ENCODE peak calls at places on chromosomes 4 and X, in seven cellular contexts. G, T, E, A, N, H and F are unnamed samples.

GRCh38 chr4:121034010-121034409 is 38.3 kb downstream of the NDNF start:
- DNase-seq in G (no peak), T (no peak), E (no peak), A (no peak), N (no peak), H (no peak), F (no peak)

GRCh38 chr4:75633846-75634245 is 3.5 kb upstream of the CDKL2 start:
- DNase-seq in G (no peak), T (no peak), E (no peak), A (no peak), N (no peak), H (no peak), F (no peak)

GRCh38 chr4:116400480-116400879 is 684.9 kb downstream of the TRAM1L1 start:
- DNase-seq in G (no peak), T (no peak), E (no peak), A (peak; percentile 15), N (no peak), H (no peak), F (no peak)

GRCh38 chrX:11474576-11474975 is 181.4 kb downstream of the AMELX start:
- DNase-seq in G (no peak), T (no peak), E (no peak), A (no peak), N (no peak), H (no peak), F (no peak)

GRCh38 chrX:56782362-56782761 is 53.3 kb downstream of the NBDY start:
- DNase-seq in G (no peak), T (no peak), E (no peak), A (no peak), N (no peak), H (no peak), F (no peak)

GRCh38 chrX:18194688-18195087 is 26.0 kb downstream of the BEND2 start:
- DNase-seq in G (no peak), T (no peak), E (no peak), A (no peak), N (no peak), H (no peak), F (no peak)

GRCh38 chr4:1475277-1476139 is 69.3 kb upstream of the NKX1-1 start:
- DNase-seq in G (no peak), T (no peak), E (no peak), A (no peak), N (peak; percentile 9), H (no peak), F (no peak)

GRCh38 chr4:150493846-150494245 is 88.1 kb upstream of the MAB21L2 start:
- DNase-seq in G (no peak), T (no peak), E (no peak), A (no peak), N (no peak), H (no peak), F (no peak)

GRCh38 chr4:124167602-124168001 is 544.9 kb downstream of the ANKRD50 start:
- DNase-seq in G (no peak), T (no peak), E (no peak), A (no peak), N (no peak), H (no peak), F (no peak)

GRCh38 chrX:14943963-14944362 is 70.7 kb downstream of the MOSPD2 start:
- DNase-seq in G (no peak), T (no peak), E (no peak), A (no peak), N (no peak), H (no peak), F (no peak)

GRCh38 chr4:185512516-185512915 is 22.8 kb downstream of the PDLIM3 start:
- DNase-seq in G (no peak), T (no peak), E (no peak), A (no peak), N (no peak), H (no peak), F (no peak)

GRCh38 chrX:129665916-129666644 is 11.3 kb upstream of the APLN start:
- DNase-seq in G (no peak), T (no peak), E (no peak), A (peak; percentile 26), N (no peak), H (no peak), F (peak; percentile 49)

GRCh38 chr4:101556845-101557244 is 209.5 kb upstream of the PPP3CA start:
- DNase-seq in G (no peak), T (no peak), E (no peak), A (no peak), N (no peak), H (no peak), F (no peak)

GRCh38 chrX:107526141-107526540 is 76.7 kb downstream of the FRMPD3 start:
- DNase-seq in G (no peak), T (no peak), E (no peak), A (no peak), N (no peak), H (no peak), F (no peak)

GRCh38 chrX:107530141-107530540 is 80.7 kb downstream of the FRMPD3 start:
- DNase-seq in G (no peak), T (no peak), E (no peak), A (no peak), N (no peak), H (no peak), F (no peak)
- TF ChIP-seq POLR2A in G (no peak), T (no peak), E (no peak), A (no peak), N (no peak), H (no peak), F (no peak)

DNA sequence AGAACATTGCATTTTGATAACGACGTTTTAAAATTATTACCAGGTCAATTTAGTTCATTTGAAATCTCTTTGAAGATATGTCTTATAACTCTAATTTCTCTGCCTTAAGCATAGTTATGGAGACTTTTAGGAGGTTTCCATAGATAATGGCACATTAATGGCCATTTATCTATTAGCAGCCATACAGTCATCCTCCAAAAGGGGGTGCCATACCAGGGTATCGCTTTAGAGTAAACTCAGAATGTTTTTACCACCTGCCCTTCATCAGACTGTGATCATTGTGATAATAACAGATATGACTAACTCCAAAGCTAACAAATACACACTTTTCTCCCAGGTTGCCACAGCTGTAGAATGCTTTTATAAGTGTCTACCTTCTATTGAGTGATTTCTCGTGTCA is 461.5 kb downstream of the FSTL5 start:
- DNase-seq in G (no peak), T (no peak), E (no peak), A (no peak), N (no peak), H (no peak), F (no peak)
- TF ChIP-seq CTCF in G (no peak), T (no peak), E (peak; percentile 17), A (peak; percentile 32), N (no peak), H (no peak), F (no peak)

GRCh38 chrX:270848-271367 is 10.3 kb upstream of the PLCXD1 start:
- DNase-seq in G (no peak), T (no peak), E (no peak), A (no peak), N (peak; percentile 42), H (no peak), F (no peak)

GRCh38 chrX:275476-275966 is 5.7 kb upstream of the PLCXD1 start:
- DNase-seq in G (no peak), T (no peak), E (no peak), A (no peak), N (no peak), H (no peak), F (no peak)

GRCh38 chrX:274904-275475 is 6.2 kb upstream of the PLCXD1 start:
- DNase-seq in G (no peak), T (peak; percentile 66), E (no peak), A (no peak), N (no peak), H (peak; percentile 67), F (no peak)

GRCh38 chrX:276588-277171 is 4.5 kb upstream of the PLCXD1 start:
- DNase-seq in G (peak; percentile 46), T (peak; percentile 49), E (no peak), A (no peak), N (peak; percentile 84), H (no peak), F (no peak)

DNA sequence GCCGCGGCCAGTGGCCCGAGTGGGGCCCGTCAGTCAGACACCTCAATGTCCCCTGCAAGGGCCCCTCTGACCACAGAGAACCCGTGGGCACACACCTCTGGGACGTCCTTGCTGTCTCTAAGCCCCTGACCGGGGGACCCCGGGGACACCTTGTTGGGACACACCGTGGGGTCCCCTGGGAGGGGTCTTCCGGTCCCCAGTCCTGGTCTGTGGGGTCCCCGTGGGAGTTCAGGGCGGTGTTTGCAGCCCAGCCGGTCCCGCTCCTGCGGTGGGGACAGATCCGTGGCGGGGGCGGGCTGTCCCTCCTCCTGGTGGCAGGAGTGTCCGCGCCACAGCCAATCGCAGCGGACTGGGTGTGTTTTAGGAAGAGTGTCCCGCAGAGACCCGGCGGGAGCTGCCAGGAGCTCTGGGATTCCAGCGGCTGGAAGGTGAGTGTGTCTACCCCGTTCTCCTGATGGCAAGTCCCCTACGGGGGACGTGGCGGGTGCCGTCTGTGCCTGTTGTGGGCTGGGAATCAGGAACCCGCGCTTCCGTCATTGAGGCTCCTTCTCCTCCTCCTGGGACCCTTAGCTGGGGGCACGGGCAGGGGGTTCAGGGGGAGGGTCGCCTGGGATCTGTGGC is 5.1 kb upstream of the PLCXD1 start:
- DNase-seq in G (peak; percentile 79), T (peak; percentile 84), E (no peak), A (peak; percentile 37), N (peak; percentile 86), H (peak; percentile 73), F (no peak)
- TF ChIP-seq POLR2AphosphoS5 in G (no peak), T (peak; percentile 51), E (no peak), A (peak; percentile 85), N (no peak), H (peak; percentile 95), F (peak; percentile 61)

GRCh38 chrX:154413142-154413541 is 1.8 kb downstream of the TAFAZZIN start:
- DNase-seq in G (no peak), T (no peak), E (no peak), A (no peak), N (no peak), H (no peak), F (no peak)

GRCh38 chrX:154409222-154409871 is at the start of gene DNASE1L1:
- DNase-seq in G (peak; percentile 81), T (peak; percentile 90), E (no peak), A (no peak), N (no peak), H (peak; percentile 83), F (no peak)

GRCh38 chrX:154411981-154412340 is 622 bp downstream of the TAFAZZIN start:
- DNase-seq in G (peak; percentile 70), T (peak; percentile 76), E (no peak), A (no peak), N (peak; percentile 54), H (peak; percentile 45), F (no peak)

GRCh38 chrX:154412468-154412867 is 1.1 kb downstream of the TAFAZZIN start:
- DNase-seq in G (no peak), T (peak; percentile 54), E (no peak), A (no peak), N (no peak), H (no peak), F (peak; percentile 91)

DNA sequence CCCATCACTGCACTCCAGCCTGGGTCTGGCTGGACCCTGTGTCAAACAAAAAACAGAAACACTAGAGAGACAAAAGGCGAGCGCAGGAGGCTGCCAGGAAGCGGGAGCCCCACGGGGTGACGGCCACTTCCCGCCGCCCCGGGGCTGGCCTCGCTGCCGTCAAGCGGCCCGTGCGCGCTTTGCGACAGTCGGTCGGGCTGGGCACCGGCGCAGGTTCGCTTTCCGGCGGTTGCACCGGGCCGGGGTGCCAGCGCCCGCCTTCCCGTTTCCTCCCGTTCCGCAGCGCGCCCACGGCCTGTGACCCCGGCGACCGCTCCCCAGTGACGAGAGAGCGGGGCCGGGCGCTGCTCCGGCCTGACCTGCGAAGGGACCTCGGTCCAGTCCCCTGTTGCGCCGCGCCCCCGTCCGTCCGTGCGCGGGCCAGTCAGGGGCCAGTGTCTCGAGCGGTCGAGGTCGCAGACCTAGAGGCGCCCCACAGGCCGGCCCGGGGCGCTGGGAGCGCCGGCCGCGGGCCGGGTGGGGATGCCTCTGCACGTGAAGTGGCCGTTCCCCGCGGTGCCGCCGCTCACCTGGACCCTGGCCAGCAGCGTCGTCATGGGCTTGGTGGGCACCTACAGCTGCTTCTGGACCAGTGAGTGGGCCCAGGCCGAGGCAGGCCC is at the start of gene TAFAZZIN:
- DNase-seq in G (peak; percentile 77), T (peak; percentile 84), E (no peak), A (no peak), N (peak; percentile 67), H (peak; percentile 21), F (no peak)
- TF ChIP-seq POLR2A in G (peak; percentile 88), T (peak; percentile 67), E (peak; percentile 82), A (peak; percentile 23), N (peak; percentile 32), H (peak; percentile 33), F (no peak)